ENCODE peak calls at places on chromosomes 11 and 22, in six cellular contexts. Z is body of pancreas, E is MM.1S, B is neural progenitor cell, R is adrenal gland, M is ascending aorta. A is an unnamed sample.

GRCh38 chr11:106395716-106396349 is 318.4 kb downstream of the AASDHPPT start:
- DNase-seq in R (no peak), B (no peak), M (no peak), E (no peak), Z (no peak), A (no peak)

GRCh38 chr22:36471341-36471821 is 10.1 kb downstream of the TXN2 start:
- DNase-seq in R (peak; percentile 66), Z (no peak), M (no peak), E (no peak), B (no peak), A (no peak)

GRCh38 chr11:46808804-46809431 is 37.2 kb downstream of the CKAP5 start:
- DNase-seq in B (no peak), E (peak; percentile 52), M (no peak), Z (no peak), R (no peak), A (no peak)

GRCh38 chr11:77375114-77375513 is 73.6 kb upstream of the GDPD4 start:
- DNase-seq in E (no peak), Z (no peak), M (no peak), R (no peak), B (no peak), A (no peak)

GRCh38 chr11:88157401-88157800 is 17.8 kb downstream of the RAB38 start:
- DNase-seq in M (no peak), E (no peak), R (no peak), B (no peak), Z (no peak), A (no peak)

GRCh38 chr11:924406-925157 is 1.1 kb upstream of the AP2A2 start:
- DNase-seq in B (no peak), E (no peak), R (no peak), Z (no peak), M (no peak), A (no peak)

GRCh38 chr11:67138922-67139321 is 19.9 kb downstream of the KDM2A start:
- DNase-seq in B (no peak), M (no peak), R (no peak), E (no peak), Z (no peak), A (no peak)

GRCh38 chr11:2298795-2299747 is 2.6 kb downstream of the C11orf21 start:
- DNase-seq in R (no peak), B (peak; percentile 84), E (no peak), M (no peak), Z (peak; percentile 50), A (peak; percentile 32)

GRCh38 chr11:6992457-6993431 is 27.4 kb downstream of the ZNF214 start:
- DNase-seq in R (no peak), E (no peak), B (no peak), M (no peak), Z (no peak), A (no peak)

GRCh38 chr11:27875480-27876208 is 175.4 kb upstream of the BDNF start:
- DNase-seq in R (no peak), E (no peak), M (no peak), B (no peak), Z (no peak), A (no peak)

GRCh38 chr11:88603499-88603898 is 266.0 kb upstream of the CTSC start:
- DNase-seq in Z (no peak), E (no peak), R (no peak), M (no peak), B (no peak), A (no peak)

GRCh38 chr11:47184711-47185304 is 1.4 kb downstream of the PACSIN3 start:
- DNase-seq in Z (peak; percentile 80), E (no peak), M (no peak), R (peak; percentile 37), B (peak; percentile 29), A (no peak)

GRCh38 chr22:24865508-24865907 is 59.5 kb downstream of the SGSM1 start:
- DNase-seq in B (no peak), M (no peak), Z (no peak), E (no peak), R (no peak), A (no peak)

GRCh38 chr11:47296045-47296444 is 26.1 kb downstream of the MADD start:
- DNase-seq in E (no peak), B (no peak), Z (no peak), R (no peak), M (no peak), A (no peak)

GRCh38 chr11:93169950-93170561 is 27.7 kb downstream of the SLC36A4 start:
- DNase-seq in E (peak; percentile 35), M (no peak), R (no peak), B (peak; percentile 34), Z (no peak), A (no peak)

GRCh38 chr11:10108901-10109665 is 184.9 kb downstream of the SBF2 start:
- DNase-seq in R (peak; percentile 28), E (no peak), B (no peak), Z (no peak), M (no peak), A (no peak)

DNA sequence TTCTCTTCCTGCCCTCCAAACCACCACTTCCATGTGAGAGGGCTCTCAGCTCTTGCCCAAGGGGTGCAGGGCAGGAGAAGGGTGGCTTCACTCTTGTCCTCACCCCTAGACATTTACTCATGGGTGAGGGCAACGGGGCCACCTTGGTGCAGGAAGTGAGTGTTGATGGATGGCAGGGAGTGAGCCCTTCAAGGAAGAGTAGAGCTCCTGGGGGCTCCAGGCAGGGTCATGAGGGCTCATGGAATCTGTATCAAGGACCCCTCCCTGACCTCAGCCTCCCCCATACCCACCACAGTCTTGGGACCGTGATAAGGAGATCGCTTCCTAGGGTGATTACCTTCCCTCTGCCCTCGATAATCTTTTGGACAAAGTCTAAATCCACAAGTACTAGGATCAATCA is 37.8 kb downstream of the TSPAN18 start:
- DNase-seq in E (no peak), B (no peak), R (no peak), M (no peak), Z (no peak), A (no peak)
- H3K4me1 ChIP-seq in E (no peaks in the 10 kb centered on the region), B (peaks cover 45% of the 10 kb centered on the region), R (peaks cover 65% of the 10 kb centered on the region), M (peaks cover 40% of the 10 kb centered on the region), Z (peaks cover 9% of the 10 kb centered on the region), A (no peaks in the 10 kb centered on the region)

GRCh38 chr11:104907521-104908185 is 9.4 kb upstream of the CASP12 start:
- DNase-seq in B (no peak), E (peak; percentile 69), Z (no peak), M (no peak), R (no peak), A (no peak)
- H3K4me1 ChIP-seq in B (no peaks in the 10 kb centered on the region), E (peaks cover 8% of the 10 kb centered on the region), Z (no peaks in the 10 kb centered on the region), M (no peaks in the 10 kb centered on the region), R (no peaks in the 10 kb centered on the region), A (no peaks in the 10 kb centered on the region)

GRCh38 chr11:94658386-94658785 is 91.2 kb downstream of the PIWIL4 start:
- DNase-seq in Z (peak; percentile 48), M (no peak), E (no peak), R (no peak), B (no peak), A (no peak)
- H3K4me1 ChIP-seq in Z (peaks cover 12% of the 10 kb centered on the region), M (no peaks in the 10 kb centered on the region), E (no peaks in the 10 kb centered on the region), R (no peaks in the 10 kb centered on the region), B (peaks cover 14% of the 10 kb centered on the region), A (no peaks in the 10 kb centered on the region)

DNA sequence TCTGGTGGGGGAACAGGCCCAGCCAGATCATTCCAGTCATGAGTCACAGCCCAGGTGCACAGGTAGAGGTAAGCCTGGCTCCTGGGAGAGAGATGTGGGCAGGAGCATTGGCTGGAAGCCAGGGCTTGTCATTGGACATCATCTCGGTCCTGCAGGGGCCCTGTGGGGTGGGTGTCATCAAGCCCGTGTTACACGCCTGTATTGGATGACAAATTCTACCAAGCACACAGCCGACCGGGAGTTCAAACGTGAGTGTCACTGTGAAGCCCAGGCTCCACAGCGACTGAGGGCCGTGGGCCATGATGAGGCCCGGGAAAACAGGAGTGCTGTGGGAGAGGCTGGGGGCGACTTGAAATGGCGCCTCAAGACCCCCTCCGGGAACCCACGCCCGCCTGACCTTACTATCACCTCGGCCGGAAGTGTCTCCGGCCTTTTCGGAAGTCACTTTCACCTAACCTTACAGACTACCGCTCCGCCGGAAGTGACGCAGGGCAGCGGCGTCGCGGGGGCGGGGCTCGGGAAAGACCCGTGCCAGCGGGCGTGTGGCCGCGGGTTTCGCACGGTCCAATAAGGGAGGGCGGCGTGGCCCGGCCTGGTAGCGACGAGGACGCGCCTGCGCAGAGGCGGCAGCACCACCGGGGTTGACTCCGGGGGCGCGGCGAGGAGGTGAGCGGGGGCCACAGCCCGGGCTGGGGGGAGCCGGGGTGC is at the start of gene FKBP2:
- DNase-seq in B (peak; percentile 99), Z (peak; percentile 98), E (peak; percentile 98), M (peak; percentile 95), R (peak; percentile 97), A (peak; percentile 99)
- H3K4me1 ChIP-seq in B (peaks cover 7% of the 10 kb centered on the region), Z (peaks cover 78% of the 10 kb centered on the region), E (peaks cover 23% of the 10 kb centered on the region), M (peaks cover 32% of the 10 kb centered on the region), R (peaks cover 41% of the 10 kb centered on the region), A (peaks cover 24% of the 10 kb centered on the region)

A was measured in naive thymus-derived CD4-positive, alpha-beta T cell.